ENCODE peak calls at places on chromosomes 7 and 10, in nine cellular contexts. E, H, T, N, X, V, M, C and K are unnamed samples. For H3K36me3, the result is how much of the 10 kb centered on the place peaks cover.

GRCh38 chr7:143882611-143883078 is 19.3 kb downstream of the TCAF1 start:
- DNase-seq in T (peak), E (peak), V (peak), X (peak), C (peak), M (peak), H (peak), N (no peak), K (peak)

GRCh38 chr10:45470098-45471012 is 96.3 kb downstream of the ALOX5 start:
- DNase-seq in H (no peak), E (peak), X (no peak), V (no peak), C (peak), M (peak), N (peak), T (peak), K (peak)

GRCh38 chr10:128837478-128837877 is 629.6 kb upstream of the MGMT start:
- DNase-seq in X (no peak), C (no peak), E (no peak), M (no peak), N (no peak), V (no peak), T (no peak), H (no peak), K (no peak)

GRCh38 chr10:45555789-45556188 is 116.8 kb downstream of the ZFAND4 start:
- DNase-seq in V (no peak), N (no peak), T (peak), M (peak), C (no peak), H (no peak), X (no peak), E (peak), K (no peak)

GRCh38 chr7:44380179-44380830 is 54.9 kb upstream of the CAMK2B start:
- DNase-seq in X (no peak), M (no peak), C (no peak), H (no peak), N (no peak), V (no peak), T (no peak), E (no peak), K (no peak)

GRCh38 chr10:49321021-49321420 is 22.1 kb downstream of the C10orf71 start:
- DNase-seq in T (no peak), N (no peak), H (no peak), M (no peak), C (no peak), X (no peak), V (no peak), E (no peak), K (no peak)

GRCh38 chr10:8453587-8453986 is 399.1 kb downstream of the GATA3 start:
- DNase-seq in M (no peak), E (no peak), H (no peak), N (no peak), C (no peak), T (no peak), V (no peak), X (no peak), K (peak)

GRCh38 chr10:22669163-22669711 is 45.1 kb downstream of the PIP4K2A start:
- DNase-seq in M (no peak), H (no peak), X (no peak), N (no peak), V (no peak), C (no peak), T (no peak), E (no peak), K (no peak)

GRCh38 chr7:154503962-154504550 is 451.9 kb downstream of the DPP6 start:
- DNase-seq in E (peak), X (no peak), T (peak), N (peak), H (no peak), C (peak), V (no peak), M (peak), K (no peak)

GRCh38 chr7:36381056-36381455 is 8.6 kb upstream of the ANLN start:
- DNase-seq in E (no peak), H (no peak), T (no peak), C (no peak), X (no peak), V (no peak), N (no peak), M (no peak), K (no peak)

GRCh38 chr7:101923276-101923985 is 106.0 kb downstream of the CUX1 start:
- DNase-seq in V (peak), N (no peak), H (no peak), T (no peak), C (no peak), X (peak), M (no peak), E (peak), K (no peak)

GRCh38 chr7:101922631-101923275 is 105.3 kb downstream of the CUX1 start:
- DNase-seq in H (no peak), X (no peak), M (no peak), E (no peak), C (no peak), V (no peak), T (no peak), N (no peak), K (no peak)

GRCh38 chr7:101921061-101921460 is 103.6 kb downstream of the CUX1 start:
- DNase-seq in V (no peak), C (no peak), N (no peak), M (no peak), H (no peak), T (no peak), X (no peak), E (no peak), K (no peak)

GRCh38 chr7:101926265-101926664 is 108.8 kb downstream of the CUX1 start:
- DNase-seq in N (no peak), C (no peak), M (no peak), T (no peak), V (peak), E (no peak), H (no peak), X (no peak), K (no peak)

GRCh38 chr7:101924171-101924570 is 106.7 kb downstream of the CUX1 start:
- DNase-seq in T (peak), H (no peak), E (peak), C (no peak), M (peak), V (no peak), X (peak), N (no peak), K (no peak)
- H3K36me3 ChIP-seq in T (under half), H (under half), E (under half), C (under half), M (under half), V (under half), X (under half), N (under half), K (under half)

GRCh38 chr7:27374958-27375841 is 132.6 kb downstream of the EVX1 start:
- DNase-seq in V (no peak), T (no peak), H (no peak), C (no peak), X (no peak), M (no peak), E (no peak), N (no peak), K (no peak)

GRCh38 chr7:27377988-27378387 is 135.4 kb downstream of the EVX1 start:
- DNase-seq in X (no peak), E (no peak), V (no peak), T (no peak), C (peak), N (no peak), M (no peak), H (no peak), K (no peak)

DNA sequence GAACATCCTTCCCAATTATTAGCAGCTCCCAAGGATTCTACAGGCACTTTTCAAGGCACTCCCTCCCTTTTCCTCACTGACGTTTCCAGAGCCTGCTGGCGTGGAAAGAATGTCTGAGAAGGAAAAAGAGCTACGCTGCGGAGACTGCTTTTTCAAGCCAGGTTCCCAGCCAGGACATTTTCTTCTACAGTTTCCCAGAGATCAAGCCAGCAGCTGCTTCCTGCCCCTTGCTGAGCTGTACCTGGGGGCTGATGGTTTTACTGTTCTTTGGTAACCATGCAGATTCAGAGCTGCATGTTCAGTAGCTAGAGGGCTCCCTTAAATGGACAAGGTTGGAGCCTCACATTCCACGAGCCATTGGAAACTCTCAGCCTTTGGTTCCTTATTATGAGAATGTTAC is 133.4 kb downstream of the EVX1 start:
- DNase-seq in M (no peak), V (no peak), H (no peak), N (no peak), C (peak), T (no peak), E (no peak), X (peak), K (no peak)
- H3K36me3 ChIP-seq in M (under half), V (under half), H (under half), N (under half), C (under half), T (under half), E (under half), X (under half), K (under half)

DNA sequence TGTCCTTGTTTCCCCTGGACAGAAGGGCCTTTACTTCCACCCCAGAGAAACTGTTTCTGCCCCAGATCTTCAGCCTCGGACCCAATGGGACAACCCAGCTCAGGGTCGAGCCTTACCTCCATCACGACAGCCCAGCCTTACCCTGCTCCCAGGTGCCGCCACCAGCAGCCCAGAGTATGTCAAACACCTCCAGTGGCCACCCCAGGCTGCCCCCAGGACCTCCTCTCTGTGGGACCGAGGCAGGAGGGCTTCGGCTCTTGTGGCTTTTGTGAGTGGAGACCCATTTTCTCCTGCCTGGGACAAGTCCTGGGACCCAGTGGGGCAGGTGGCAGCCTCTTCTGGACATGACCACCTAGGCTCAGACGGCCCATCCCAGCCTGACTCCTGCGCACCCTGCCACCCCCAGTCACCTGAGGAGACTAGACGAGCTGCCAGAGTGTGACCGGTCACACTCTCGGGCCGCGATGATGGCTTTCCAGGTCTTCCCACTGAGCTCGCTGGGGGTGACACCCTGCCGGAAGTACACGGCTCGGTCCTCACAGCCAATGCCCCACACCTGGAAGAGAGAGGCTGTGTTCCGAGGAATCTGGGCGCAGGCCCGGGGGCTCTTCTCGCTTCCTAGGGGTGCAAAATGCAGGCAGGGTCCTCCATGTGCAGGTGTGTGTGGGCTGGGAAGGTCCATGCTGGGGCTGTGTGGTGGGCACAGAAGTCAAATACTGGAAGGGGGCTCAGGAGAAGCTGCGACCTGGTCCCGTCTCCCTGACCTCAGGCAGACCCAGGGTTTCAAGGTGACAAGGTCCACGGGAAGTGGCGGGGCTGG is 15.5 kb downstream of the TECPR1 start:
- DNase-seq in T (no peak), V (no peak), E (no peak), C (no peak), X (no peak), H (no peak), M (no peak), N (no peak), K (no peak)
- H3K36me3 ChIP-seq in T (under half), V (under half), E (under half), C (under half), X (under half), H (under half), M (under half), N (under half), K (under half)

GRCh38 chr7:889391-889790 is 13.0 kb downstream of the GET4 start:
- DNase-seq in H (no peak), E (no peak), T (no peak), C (no peak), V (no peak), M (no peak), X (no peak), N (no peak), K (no peak)
- H3K36me3 ChIP-seq in H (half or more), E (half or more), T (half or more), C (under half), V (under half), M (under half), X (under half), N (half or more), K (half or more)

GRCh38 chr7:4781366-4782069 is 6.1 kb downstream of the AP5Z1 start:
- DNase-seq in E (no peak), N (no peak), T (no peak), M (no peak), H (no peak), V (no peak), X (no peak), C (no peak), K (no peak)
- H3K36me3 ChIP-seq in E (half or more), N (half or more), T (half or more), M (under half), H (half or more), V (under half), X (under half), C (under half), K (under half)

GRCh38 chr7:107994366-107994765 is 8.6 kb downstream of the LAMB1 start:
- DNase-seq in X (no peak), V (no peak), M (no peak), T (peak), H (no peak), E (no peak), N (no peak), C (no peak), K (no peak)
- H3K36me3 ChIP-seq in X (under half), V (under half), M (under half), T (half or more), H (under half), E (half or more), N (under half), C (under half), K (under half)

GRCh38 chr7:87404674-87405073 is 59.2 kb downstream of the CROT start:
- DNase-seq in V (no peak), X (no peak), C (no peak), T (no peak), N (no peak), E (peak), H (no peak), M (no peak), K (no peak)
- H3K36me3 ChIP-seq in V (under half), X (under half), C (under half), T (under half), N (under half), E (under half), H (under half), M (under half), K (under half)

GRCh38 chr10:129936266-129936922 is 27.7 kb downstream of the EBF3 start:
- DNase-seq in E (no peak), M (no peak), V (peak), T (no peak), X (no peak), N (no peak), C (no peak), H (no peak), K (no peak)

GRCh38 chr10:129934196-129934925 is 29.7 kb downstream of the EBF3 start:
- DNase-seq in M (no peak), X (no peak), V (peak), N (no peak), H (no peak), T (no peak), C (no peak), E (no peak), K (no peak)

GRCh38 chr10:129935861-129936140 is 28.3 kb downstream of the EBF3 start:
- DNase-seq in V (peak), H (no peak), X (no peak), M (no peak), E (no peak), N (no peak), C (no peak), T (no peak), K (no peak)

GRCh38 chr10:129936923-129937300 is 27.2 kb downstream of the EBF3 start:
- DNase-seq in V (no peak), C (no peak), M (no peak), T (no peak), N (no peak), H (no peak), E (no peak), X (no peak), K (no peak)

GRCh38 chr10:129935102-129935860 is 28.8 kb downstream of the EBF3 start:
- DNase-seq in C (no peak), N (no peak), E (no peak), T (no peak), V (peak), M (no peak), H (no peak), X (no peak), K (no peak)
- H3K36me3 ChIP-seq in C (under half), N (under half), E (under half), T (under half), V (under half), M (under half), H (under half), X (under half), K (under half)

DNA sequence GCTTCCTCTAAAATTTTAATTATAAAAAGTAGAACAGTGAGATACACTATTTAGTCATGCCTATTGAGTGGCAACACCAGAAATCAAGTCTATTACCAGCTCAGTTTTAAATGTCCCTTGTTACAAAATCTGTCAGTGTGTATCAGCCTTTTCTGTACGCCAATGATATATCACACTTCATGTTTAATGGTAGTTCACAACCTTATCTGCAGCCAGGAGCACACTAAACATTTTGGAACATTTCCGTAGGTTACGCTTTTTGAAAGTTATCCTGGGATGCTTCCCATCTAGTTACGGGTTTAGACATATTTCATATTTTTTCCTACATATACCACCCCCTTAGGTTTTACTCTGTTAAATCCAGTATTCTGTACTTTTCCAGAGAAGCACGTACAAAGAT is 5.4 kb downstream of the HNRNPA2B1 start:
- DNase-seq in C (no peak), E (no peak), M (no peak), V (no peak), X (no peak), T (no peak), H (no peak), N (no peak), K (no peak)
- H3K36me3 ChIP-seq in C (half or more), E (under half), M (under half), V (under half), X (under half), T (half or more), H (half or more), N (half or more), K (half or more)